ENCODE peak calls at places on chromosomes 13 and 19, in eight cellular contexts. One of them, this sample, is unnamed.

GRCh38 chr19:37986048-37986750 is 79.2 kb downstream of the SIPA1L3 start:
- DNase-seq in SJSA1: no peak
- DNase-seq in A549: no peak
- DNase-seq in lung: no peak
- DNase-seq in ovary: no peak
- DNase-seq in psoas muscle: no peak
- DNase-seq in right atrium auricular region: no peak
- DNase-seq in PC-3: no peak
- DNase-seq in this sample: no peak

GRCh38 chr13:109856350-109856749 is 70.0 kb upstream of the IRS2 start:
- DNase-seq in SJSA1: no peak
- DNase-seq in A549: no peak
- DNase-seq in lung: no peak
- DNase-seq in ovary: no peak
- DNase-seq in psoas muscle: no peak
- DNase-seq in right atrium auricular region: no peak
- DNase-seq in PC-3: no peak
- DNase-seq in this sample: no peak

GRCh38 chr19:4115818-4116385 is 8.0 kb downstream of the MAP2K2 start:
- DNase-seq in SJSA1: no peak
- DNase-seq in A549: no peak
- DNase-seq in lung: no peak
- DNase-seq in ovary: no peak
- DNase-seq in psoas muscle: no peak
- DNase-seq in right atrium auricular region: no peak
- DNase-seq in PC-3: no peak
- DNase-seq in this sample: no peak

GRCh38 chr19:42433503-42434260 is 6.5 kb upstream of the LIPE start:
- DNase-seq in SJSA1: no peak
- DNase-seq in A549: peak; percentile 91
- DNase-seq in lung: peak; percentile 64
- DNase-seq in ovary: no peak
- DNase-seq in psoas muscle: peak; percentile 91
- DNase-seq in right atrium auricular region: peak; percentile 79
- DNase-seq in PC-3: peak; percentile 55
- DNase-seq in this sample: peak; percentile 93

GRCh38 chr19:33724723-33725060 is 72.0 kb upstream of the KCTD15 start:
- DNase-seq in SJSA1: no peak
- DNase-seq in A549: no peak
- DNase-seq in lung: no peak
- DNase-seq in ovary: no peak
- DNase-seq in psoas muscle: no peak
- DNase-seq in right atrium auricular region: no peak
- DNase-seq in PC-3: no peak
- DNase-seq in this sample: no peak

GRCh38 chr19:46739290-46739771 is 6.5 kb upstream of the FKRP start:
- DNase-seq in SJSA1: no peak
- DNase-seq in A549: no peak
- DNase-seq in lung: no peak
- DNase-seq in ovary: peak; percentile 40
- DNase-seq in psoas muscle: peak; percentile 95
- DNase-seq in right atrium auricular region: peak; percentile 85
- DNase-seq in PC-3: no peak
- DNase-seq in this sample: peak; percentile 87

GRCh38 chr13:90613076-90613795 is 734.3 kb upstream of the MIR17HG start:
- DNase-seq in SJSA1: no peak
- DNase-seq in A549: no peak
- DNase-seq in lung: no peak
- DNase-seq in ovary: no peak
- DNase-seq in psoas muscle: no peak
- DNase-seq in right atrium auricular region: no peak
- DNase-seq in PC-3: no peak
- DNase-seq in this sample: no peak

GRCh38 chr13:48567521-48568331 is 34.8 kb upstream of the RCBTB2 start:
- DNase-seq in SJSA1: no peak
- DNase-seq in A549: no peak
- DNase-seq in lung: no peak
- DNase-seq in ovary: peak; percentile 46
- DNase-seq in psoas muscle: no peak
- DNase-seq in right atrium auricular region: no peak
- DNase-seq in PC-3: no peak
- DNase-seq in this sample: no peak

DNA sequence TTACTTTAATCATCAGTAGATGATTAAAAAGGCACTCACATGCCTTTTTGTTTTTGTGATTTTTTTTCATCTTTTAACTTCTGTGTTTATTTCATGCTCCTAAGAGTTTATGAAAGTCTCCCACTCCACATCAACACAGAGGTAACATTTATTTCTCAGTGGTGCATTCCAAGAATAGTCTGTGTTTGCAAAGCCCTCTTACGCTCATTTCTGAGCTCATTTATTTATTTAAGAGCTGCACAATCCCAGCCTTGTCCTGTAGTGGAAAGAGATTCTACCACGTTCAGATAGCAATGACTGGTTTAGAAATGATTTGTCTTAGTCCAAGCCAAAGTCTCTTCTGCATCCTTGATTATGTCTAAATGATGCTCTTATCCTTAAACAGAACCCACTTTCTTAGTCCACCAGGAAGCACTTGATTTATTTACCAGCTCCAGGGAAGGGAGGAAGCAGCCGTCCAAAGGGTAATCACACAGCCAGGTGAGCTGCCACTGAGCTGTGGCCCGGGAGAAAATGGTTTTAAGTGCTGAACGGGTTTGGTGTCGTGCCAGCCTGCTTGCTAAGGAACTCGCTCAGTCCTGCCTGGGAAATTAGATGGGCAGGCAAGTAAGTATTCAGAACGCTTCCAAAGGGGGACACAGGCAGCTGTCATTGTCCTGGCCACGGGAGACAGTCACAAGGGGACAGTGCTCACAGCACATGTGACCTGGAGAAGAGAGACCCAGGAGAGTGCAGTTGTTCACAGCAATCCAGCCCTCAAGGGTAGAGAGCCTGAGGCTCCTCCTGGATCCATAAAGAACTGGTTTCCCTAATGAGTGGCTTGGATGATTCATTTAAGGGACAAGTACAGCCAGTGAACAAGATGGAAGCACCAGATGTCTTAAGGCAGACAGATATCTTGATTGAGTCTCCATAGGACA is 131.8 kb upstream of the WASF3 start:
- DNase-seq in SJSA1: no peak
- DNase-seq in A549: no peak
- DNase-seq in lung: peak; percentile 44
- DNase-seq in ovary: no peak
- DNase-seq in psoas muscle: no peak
- DNase-seq in right atrium auricular region: no peak
- DNase-seq in PC-3: peak; percentile 18
- DNase-seq in this sample: peak; percentile 46
- H3K27ac ChIP-seq in SJSA1: no peak overlapping the region
- H3K27ac ChIP-seq in A549: no peak overlapping the region
- H3K27ac ChIP-seq in lung: no peak overlapping the region
- H3K27ac ChIP-seq in ovary: no peak overlapping the region
- H3K27ac ChIP-seq in psoas muscle: no peak overlapping the region
- H3K27ac ChIP-seq in right atrium auricular region: peak overlapping the region; percentile 50
- H3K27ac ChIP-seq in PC-3: no peak overlapping the region
- H3K27ac ChIP-seq in this sample: no peak overlapping the region

GRCh38 chr19:40596608-40597328 is 4.4 kb upstream of the LTBP4 start:
- DNase-seq in SJSA1: no peak
- DNase-seq in A549: peak; percentile 96
- DNase-seq in lung: peak; percentile 48
- DNase-seq in ovary: peak; percentile 75
- DNase-seq in psoas muscle: peak; percentile 75
- DNase-seq in right atrium auricular region: no peak
- DNase-seq in PC-3: peak; percentile 59
- DNase-seq in this sample: peak; percentile 90
- H3K4me3 ChIP-seq in SJSA1: no peak overlapping the region
- H3K4me3 ChIP-seq in A549: peak overlapping the region; percentile 47
- H3K4me3 ChIP-seq in lung: no peak overlapping the region
- H3K4me3 ChIP-seq in ovary: peak overlapping the region; percentile 38
- H3K4me3 ChIP-seq in psoas muscle: peak overlapping the region; percentile 48
- H3K4me3 ChIP-seq in right atrium auricular region: no peak overlapping the region
- H3K4me3 ChIP-seq in PC-3: peak overlapping the region; percentile 68
- H3K4me3 ChIP-seq in this sample: peak overlapping the region; percentile 22

GRCh38 chr19:57905258-57905657 is 11.1 kb downstream of the ZNF417 start:
- DNase-seq in SJSA1: no peak
- DNase-seq in A549: no peak
- DNase-seq in lung: no peak
- DNase-seq in ovary: no peak
- DNase-seq in psoas muscle: no peak
- DNase-seq in right atrium auricular region: no peak
- DNase-seq in PC-3: no peak
- DNase-seq in this sample: no peak

GRCh38 chr19:57903298-57904174 is 12.9 kb downstream of the ZNF417 start:
- DNase-seq in SJSA1: no peak
- DNase-seq in A549: peak; percentile 13
- DNase-seq in lung: no peak
- DNase-seq in ovary: no peak
- DNase-seq in psoas muscle: no peak
- DNase-seq in right atrium auricular region: no peak
- DNase-seq in PC-3: peak; percentile 52
- DNase-seq in this sample: no peak

GRCh38 chr19:57907394-57907793 is 9.0 kb downstream of the ZNF417 start:
- DNase-seq in SJSA1: no peak
- DNase-seq in A549: no peak
- DNase-seq in lung: no peak
- DNase-seq in ovary: no peak
- DNase-seq in psoas muscle: no peak
- DNase-seq in right atrium auricular region: no peak
- DNase-seq in PC-3: no peak
- DNase-seq in this sample: no peak
- H3K9me3 ChIP-seq in SJSA1: peaks cover 14% of the 10 kb centered on the region
- H3K9me3 ChIP-seq in A549: peaks cover 84% of the 10 kb centered on the region
- H3K9me3 ChIP-seq in lung: peaks cover 31% of the 10 kb centered on the region
- H3K9me3 ChIP-seq in ovary: peaks cover 41% of the 10 kb centered on the region
- H3K9me3 ChIP-seq in psoas muscle: peaks cover 10% of the 10 kb centered on the region
- H3K9me3 ChIP-seq in right atrium auricular region: no peaks in the 10 kb centered on the region
- H3K9me3 ChIP-seq in PC-3: peaks cover 10% of the 10 kb centered on the region
- H3K9me3 ChIP-seq in this sample: no peaks in the 10 kb centered on the region

DNA sequence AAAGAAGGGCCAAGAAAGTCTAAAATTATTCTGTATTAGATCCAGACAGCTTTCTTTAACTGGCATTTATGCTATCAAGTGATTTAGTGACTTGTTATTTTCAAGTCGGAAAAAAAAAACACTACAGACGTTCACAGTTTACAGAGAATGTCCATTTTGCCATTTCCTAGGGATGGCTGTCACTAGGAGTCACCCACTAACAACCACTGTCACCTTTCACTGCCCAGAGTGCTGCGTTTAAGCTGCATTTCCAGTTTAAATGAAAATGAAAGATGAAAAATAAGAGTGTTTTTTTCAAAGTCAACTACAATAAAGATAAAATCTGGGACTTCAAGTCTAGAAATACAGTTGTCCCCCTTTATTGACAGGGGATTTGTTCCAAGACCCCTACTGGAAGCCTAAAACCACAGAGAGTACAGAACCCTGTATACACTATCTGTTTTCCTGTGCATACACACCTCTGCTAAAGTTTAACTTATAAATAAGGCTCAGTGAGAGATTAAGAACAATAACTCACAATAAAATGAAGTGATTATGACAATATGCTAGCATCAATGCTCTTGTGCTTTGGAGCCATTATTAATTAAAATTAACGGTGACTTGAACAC is 112.5 kb downstream of the SACS start:
- DNase-seq in SJSA1: no peak
- DNase-seq in A549: no peak
- DNase-seq in lung: no peak
- DNase-seq in ovary: no peak
- DNase-seq in psoas muscle: no peak
- DNase-seq in right atrium auricular region: no peak
- DNase-seq in PC-3: peak; percentile 4
- DNase-seq in this sample: no peak
- H3K27ac ChIP-seq in SJSA1: peak overlapping the region; percentile 91
- H3K27ac ChIP-seq in A549: peak overlapping the region; percentile 88
- H3K27ac ChIP-seq in lung: no peak overlapping the region
- H3K27ac ChIP-seq in ovary: no peak overlapping the region
- H3K27ac ChIP-seq in psoas muscle: peak overlapping the region; percentile 81
- H3K27ac ChIP-seq in right atrium auricular region: no peak overlapping the region
- H3K27ac ChIP-seq in PC-3: peak overlapping the region; percentile 96
- H3K27ac ChIP-seq in this sample: no peak overlapping the region

GRCh38 chr19:52171321-52172169 is at the start of gene ZNF836:
- DNase-seq in SJSA1: peak; percentile 53
- DNase-seq in A549: peak; percentile 54
- DNase-seq in lung: peak; percentile 91
- DNase-seq in ovary: peak; percentile 94
- DNase-seq in psoas muscle: peak; percentile 94
- DNase-seq in right atrium auricular region: peak; percentile 86
- DNase-seq in PC-3: peak; percentile 71
- DNase-seq in this sample: peak; percentile 96

GRCh38 chr19:52170863-52171320 is 529 bp downstream of the ZNF836 start:
- DNase-seq in SJSA1: no peak
- DNase-seq in A549: no peak
- DNase-seq in lung: no peak
- DNase-seq in ovary: peak; percentile 61
- DNase-seq in psoas muscle: peak; percentile 64
- DNase-seq in right atrium auricular region: no peak
- DNase-seq in PC-3: no peak
- DNase-seq in this sample: peak; percentile 60

GRCh38 chr19:52172347-52172746 is 926 bp upstream of the ZNF836 start:
- DNase-seq in SJSA1: no peak
- DNase-seq in A549: no peak
- DNase-seq in lung: no peak
- DNase-seq in ovary: no peak
- DNase-seq in psoas muscle: no peak
- DNase-seq in right atrium auricular region: no peak
- DNase-seq in PC-3: no peak
- DNase-seq in this sample: no peak

DNA sequence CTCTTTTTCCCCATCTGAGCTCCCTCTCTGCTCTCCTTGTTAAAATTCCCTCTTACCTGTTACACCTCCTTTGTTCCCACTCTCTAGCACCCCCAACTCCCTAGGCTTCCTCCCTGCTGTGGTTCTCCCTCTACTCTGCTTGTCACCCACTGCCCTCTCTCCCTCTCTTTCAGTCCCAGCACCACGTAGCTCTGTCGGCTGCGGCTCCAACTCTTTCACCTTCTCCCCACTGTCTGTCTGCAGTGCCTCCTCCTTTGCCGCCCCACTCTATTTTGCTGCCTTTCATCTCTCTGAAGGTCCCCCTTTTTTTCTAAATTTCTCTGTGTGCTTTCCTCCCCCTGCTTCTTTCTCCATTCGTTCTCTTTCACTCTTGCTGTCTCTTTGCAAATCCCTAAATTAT is 1.1 kb downstream of the ZNF836 start:
- DNase-seq in SJSA1: peak; percentile 6
- DNase-seq in A549: no peak
- DNase-seq in lung: no peak
- DNase-seq in ovary: no peak
- DNase-seq in psoas muscle: no peak
- DNase-seq in right atrium auricular region: no peak
- DNase-seq in PC-3: no peak
- DNase-seq in this sample: no peak
- H3K4me3 ChIP-seq in SJSA1: peak overlapping the region; percentile 56
- H3K4me3 ChIP-seq in A549: no peak overlapping the region
- H3K4me3 ChIP-seq in lung: peak overlapping the region; percentile 47
- H3K4me3 ChIP-seq in ovary: peak overlapping the region; percentile 77
- H3K4me3 ChIP-seq in psoas muscle: peak overlapping the region; percentile 89
- H3K4me3 ChIP-seq in right atrium auricular region: peak overlapping the region; percentile 76
- H3K4me3 ChIP-seq in PC-3: peak overlapping the region; percentile 82
- H3K4me3 ChIP-seq in this sample: peak overlapping the region; percentile 96

GRCh38 chr19:52086481-52086880 is 9.1 kb downstream of the ZNF841 start:
- DNase-seq in SJSA1: no peak
- DNase-seq in A549: no peak
- DNase-seq in lung: no peak
- DNase-seq in ovary: no peak
- DNase-seq in psoas muscle: no peak
- DNase-seq in right atrium auricular region: no peak
- DNase-seq in PC-3: no peak
- DNase-seq in this sample: no peak
- H3K9me3 ChIP-seq in SJSA1: peaks cover 30% of the 10 kb centered on the region
- H3K9me3 ChIP-seq in A549: peaks cover 84% of the 10 kb centered on the region
- H3K9me3 ChIP-seq in lung: peaks cover 36% of the 10 kb centered on the region
- H3K9me3 ChIP-seq in ovary: peaks cover 25% of the 10 kb centered on the region
- H3K9me3 ChIP-seq in psoas muscle: peaks cover 10% of the 10 kb centered on the region
- H3K9me3 ChIP-seq in right atrium auricular region: no peaks in the 10 kb centered on the region
- H3K9me3 ChIP-seq in PC-3: peaks cover 86% of the 10 kb centered on the region
- H3K9me3 ChIP-seq in this sample: no peaks in the 10 kb centered on the region

This sample was measured in right cardiac atrium.